ENCODE peak calls at places on chromosomes 4 and X, in five cellular contexts. One of them, this sample, is unnamed.

GRCh38 chr4:165294907-165295306 is 32.6 kb upstream of the MSMO1 start:
- DNase-seq in right lobe of liver: no peak
- DNase-seq in neural progenitor cell: peak
- DNase-seq in choroid plexus epithelial cell: no peak
- DNase-seq in mucosa of descending colon: no peak
- DNase-seq in this sample: no peak

GRCh38 chr4:152100378-152101201 is 339.8 kb upstream of the GATB start:
- DNase-seq in right lobe of liver: no peak
- DNase-seq in neural progenitor cell: no peak
- DNase-seq in choroid plexus epithelial cell: no peak
- DNase-seq in mucosa of descending colon: peak
- DNase-seq in this sample: no peak

GRCh38 chr4:2093265-2093664 is 34.1 kb downstream of the NAT8L start:
- DNase-seq in right lobe of liver: no peak
- DNase-seq in neural progenitor cell: no peak
- DNase-seq in choroid plexus epithelial cell: no peak
- DNase-seq in mucosa of descending colon: no peak
- DNase-seq in this sample: no peak

GRCh38 chr4:152220201-152220666 is 315.7 kb downstream of the FBXW7 start:
- DNase-seq in right lobe of liver: no peak
- DNase-seq in neural progenitor cell: no peak
- DNase-seq in choroid plexus epithelial cell: peak
- DNase-seq in mucosa of descending colon: no peak
- DNase-seq in this sample: no peak

GRCh38 chr4:54067163-54067562 is 2.8 kb upstream of the CHIC2 start:
- DNase-seq in right lobe of liver: no peak
- DNase-seq in neural progenitor cell: no peak
- DNase-seq in choroid plexus epithelial cell: peak
- DNase-seq in mucosa of descending colon: peak
- DNase-seq in this sample: no peak

GRCh38 chr4:187849556-187850245 is 145.9 kb upstream of the ZFP42 start:
- DNase-seq in right lobe of liver: no peak
- DNase-seq in neural progenitor cell: no peak
- DNase-seq in choroid plexus epithelial cell: no peak
- DNase-seq in mucosa of descending colon: no peak
- DNase-seq in this sample: no peak

GRCh38 chr4:128334256-128334655 is 46.6 kb upstream of the PGRMC2 start:
- DNase-seq in right lobe of liver: no peak
- DNase-seq in neural progenitor cell: no peak
- DNase-seq in choroid plexus epithelial cell: no peak
- DNase-seq in mucosa of descending colon: no peak
- DNase-seq in this sample: no peak

GRCh38 chr4:145375416-145375815 is 106.2 kb upstream of the SMAD1 start:
- DNase-seq in right lobe of liver: no peak
- DNase-seq in neural progenitor cell: no peak
- DNase-seq in choroid plexus epithelial cell: no peak
- DNase-seq in mucosa of descending colon: no peak
- DNase-seq in this sample: no peak

GRCh38 chr4:55086561-55086960 is 38.8 kb downstream of the KDR start:
- DNase-seq in right lobe of liver: no peak
- DNase-seq in neural progenitor cell: no peak
- DNase-seq in choroid plexus epithelial cell: no peak
- DNase-seq in mucosa of descending colon: no peak
- DNase-seq in this sample: no peak

GRCh38 chrX:103776586-103776985 is at the start of gene PLP1:
- DNase-seq in right lobe of liver: no peak
- DNase-seq in neural progenitor cell: peak
- DNase-seq in choroid plexus epithelial cell: no peak
- DNase-seq in mucosa of descending colon: no peak
- DNase-seq in this sample: no peak

GRCh38 chr4:98506462-98507132 is 151.8 kb downstream of the TSPAN5 start:
- DNase-seq in right lobe of liver: no peak
- DNase-seq in neural progenitor cell: peak
- DNase-seq in choroid plexus epithelial cell: peak
- DNase-seq in mucosa of descending colon: no peak
- DNase-seq in this sample: no peak

GRCh38 chr4:140103676-140104075 is 50.3 kb downstream of the MAML3 start:
- DNase-seq in right lobe of liver: no peak
- DNase-seq in neural progenitor cell: no peak
- DNase-seq in choroid plexus epithelial cell: peak
- DNase-seq in mucosa of descending colon: no peak
- DNase-seq in this sample: no peak

GRCh38 chr4:33722254-33722653 is 2522.1 kb downstream of the ARAP2 start:
- DNase-seq in right lobe of liver: no peak
- DNase-seq in neural progenitor cell: no peak
- DNase-seq in choroid plexus epithelial cell: peak
- DNase-seq in mucosa of descending colon: no peak
- DNase-seq in this sample: no peak

DNA sequence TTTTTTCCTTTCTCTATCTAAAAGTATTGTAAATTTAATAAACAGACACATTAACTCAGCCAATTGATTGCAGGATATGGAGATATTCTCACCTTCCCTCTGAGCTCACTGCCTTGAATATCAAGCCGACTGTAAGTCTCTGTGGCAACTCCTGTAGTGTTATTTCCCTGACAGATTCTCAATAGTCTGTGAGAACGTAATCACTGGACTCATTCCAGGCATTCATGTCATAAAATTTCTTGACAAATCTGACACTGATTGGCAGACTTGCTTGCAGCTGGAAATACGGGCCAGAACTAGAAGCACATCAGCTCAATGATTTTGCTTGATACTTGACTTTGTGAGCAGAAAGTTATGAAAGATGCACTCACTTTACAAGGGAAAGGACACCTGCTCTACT is 29.6 kb downstream of the FAM47B start:
- DNase-seq in right lobe of liver: no peak
- DNase-seq in neural progenitor cell: no peak
- DNase-seq in choroid plexus epithelial cell: no peak
- DNase-seq in mucosa of descending colon: no peak
- DNase-seq in this sample: no peak
- H3K4me3 ChIP-seq in right lobe of liver: no peak
- H3K4me3 ChIP-seq in neural progenitor cell: no peak
- H3K4me3 ChIP-seq in choroid plexus epithelial cell: no peak
- H3K4me3 ChIP-seq in mucosa of descending colon: no peak
- H3K4me3 ChIP-seq in this sample: no peak

GRCh38 chr4:87973283-87974169 is 2.0 kb upstream of the SPP1 start:
- DNase-seq in right lobe of liver: peak
- DNase-seq in neural progenitor cell: peak
- DNase-seq in choroid plexus epithelial cell: peak
- DNase-seq in mucosa of descending colon: peak
- DNase-seq in this sample: no peak
- H3K4me3 ChIP-seq in right lobe of liver: no peak
- H3K4me3 ChIP-seq in neural progenitor cell: peak
- H3K4me3 ChIP-seq in choroid plexus epithelial cell: no peak
- H3K4me3 ChIP-seq in mucosa of descending colon: no peak
- H3K4me3 ChIP-seq in this sample: no peak

DNA sequence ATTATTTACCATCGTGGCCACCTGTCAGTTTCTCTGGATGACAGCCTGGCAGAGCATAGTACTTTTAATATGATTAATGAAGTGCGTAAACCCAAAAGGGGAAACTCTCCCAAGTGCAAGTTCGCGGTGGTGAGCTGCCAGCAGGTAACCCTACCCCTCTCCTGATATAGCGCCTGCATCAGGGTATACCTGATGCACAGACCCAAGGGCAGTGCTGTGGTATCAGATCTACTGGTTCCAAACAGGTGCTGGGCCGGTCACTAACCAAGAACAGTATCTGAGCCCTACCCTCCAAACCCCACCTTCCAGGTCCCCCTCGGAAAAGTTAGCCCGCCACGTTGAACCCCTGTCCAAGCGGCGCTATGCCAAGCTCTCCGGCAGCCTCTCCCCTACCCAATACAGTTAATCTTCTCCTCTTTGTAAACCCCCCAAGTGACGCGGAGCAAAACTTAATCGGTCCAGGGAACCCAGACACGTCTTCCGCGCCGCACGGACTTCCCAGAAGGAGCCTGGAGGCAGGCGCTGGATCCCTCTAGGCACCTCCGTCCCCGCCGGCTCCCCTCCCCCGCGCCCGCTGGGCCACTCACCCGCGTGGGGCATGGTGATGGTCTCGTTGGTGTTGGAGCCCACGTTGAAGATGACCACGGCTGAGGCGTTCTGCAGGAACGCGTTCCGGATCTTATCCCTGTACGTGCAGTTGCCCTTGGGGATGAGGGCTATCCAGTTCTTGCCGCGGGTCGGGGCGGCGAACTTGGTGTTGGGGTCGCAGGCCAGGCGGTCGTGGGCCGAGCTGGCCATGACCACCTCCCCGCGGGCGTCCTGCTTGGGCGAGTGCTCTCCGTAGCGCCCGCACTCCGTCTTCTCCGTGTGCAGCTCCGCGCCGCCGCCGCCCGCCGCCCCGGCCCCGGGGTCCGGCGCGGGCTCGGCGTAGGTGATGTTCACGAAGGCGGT is 1.3 kb downstream of the RNF150 start:
- DNase-seq in right lobe of liver: peak
- DNase-seq in neural progenitor cell: peak
- DNase-seq in choroid plexus epithelial cell: peak
- DNase-seq in mucosa of descending colon: peak
- DNase-seq in this sample: peak
- H3K4me3 ChIP-seq in right lobe of liver: peak
- H3K4me3 ChIP-seq in neural progenitor cell: peak
- H3K4me3 ChIP-seq in choroid plexus epithelial cell: peak
- H3K4me3 ChIP-seq in mucosa of descending colon: peak
- H3K4me3 ChIP-seq in this sample: peak

DNA sequence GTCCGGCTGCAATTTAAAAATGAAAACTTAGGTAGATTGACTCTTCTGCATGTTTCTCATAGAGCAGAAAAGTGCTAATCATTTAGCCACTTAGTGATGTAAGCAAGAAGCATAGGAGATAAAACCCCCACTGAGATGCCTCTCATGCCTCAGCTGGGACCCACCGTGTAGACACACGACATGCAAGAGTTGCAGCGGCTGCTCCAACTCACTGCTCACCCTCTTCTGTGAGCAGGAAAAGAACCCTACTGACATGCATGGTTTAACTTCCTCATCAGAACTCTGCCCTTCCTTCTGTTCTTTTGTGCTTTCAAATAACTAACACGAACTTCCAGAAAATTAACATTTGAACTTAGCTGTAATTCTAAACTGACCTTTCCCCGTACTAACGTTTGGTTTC is 41.0 kb downstream of the MAP7D3 start:
- DNase-seq in right lobe of liver: no peak
- DNase-seq in neural progenitor cell: no peak
- DNase-seq in choroid plexus epithelial cell: no peak
- DNase-seq in mucosa of descending colon: no peak
- DNase-seq in this sample: no peak
- H3K4me3 ChIP-seq in right lobe of liver: no peak
- H3K4me3 ChIP-seq in neural progenitor cell: no peak
- H3K4me3 ChIP-seq in choroid plexus epithelial cell: no peak
- H3K4me3 ChIP-seq in mucosa of descending colon: no peak
- H3K4me3 ChIP-seq in this sample: no peak

DNA sequence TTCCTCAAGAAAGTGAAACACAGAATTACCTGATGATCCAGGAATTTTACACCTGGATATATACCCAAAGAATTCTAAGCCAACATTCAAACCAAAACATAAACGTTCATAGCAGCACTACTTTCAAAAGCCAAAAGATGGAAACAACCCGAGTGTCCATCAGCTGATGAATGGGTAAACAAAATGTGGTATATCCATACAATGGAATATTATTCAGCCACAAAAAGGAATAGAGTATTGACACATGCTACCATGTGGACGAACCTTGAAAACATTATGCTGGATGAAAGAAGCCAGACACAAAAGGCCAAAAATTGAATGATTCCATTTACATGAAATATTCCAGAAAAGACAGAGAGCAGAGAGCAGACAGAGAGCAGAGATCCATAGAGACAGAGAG is 52.0 kb downstream of the IRF2 start:
- DNase-seq in right lobe of liver: no peak
- DNase-seq in neural progenitor cell: no peak
- DNase-seq in choroid plexus epithelial cell: no peak
- DNase-seq in mucosa of descending colon: no peak
- DNase-seq in this sample: no peak
- H3K4me3 ChIP-seq in right lobe of liver: no peak
- H3K4me3 ChIP-seq in neural progenitor cell: no peak
- H3K4me3 ChIP-seq in choroid plexus epithelial cell: no peak
- H3K4me3 ChIP-seq in mucosa of descending colon: no peak
- H3K4me3 ChIP-seq in this sample: no peak

GRCh38 chr4:80336582-80336981 is 1.1 kb downstream of the CFAP299 start:
- DNase-seq in right lobe of liver: no peak
- DNase-seq in neural progenitor cell: peak
- DNase-seq in choroid plexus epithelial cell: peak
- DNase-seq in mucosa of descending colon: peak
- DNase-seq in this sample: peak
- H3K4me3 ChIP-seq in right lobe of liver: no peak
- H3K4me3 ChIP-seq in neural progenitor cell: peak
- H3K4me3 ChIP-seq in choroid plexus epithelial cell: no peak
- H3K4me3 ChIP-seq in mucosa of descending colon: no peak
- H3K4me3 ChIP-seq in this sample: no peak

DNA sequence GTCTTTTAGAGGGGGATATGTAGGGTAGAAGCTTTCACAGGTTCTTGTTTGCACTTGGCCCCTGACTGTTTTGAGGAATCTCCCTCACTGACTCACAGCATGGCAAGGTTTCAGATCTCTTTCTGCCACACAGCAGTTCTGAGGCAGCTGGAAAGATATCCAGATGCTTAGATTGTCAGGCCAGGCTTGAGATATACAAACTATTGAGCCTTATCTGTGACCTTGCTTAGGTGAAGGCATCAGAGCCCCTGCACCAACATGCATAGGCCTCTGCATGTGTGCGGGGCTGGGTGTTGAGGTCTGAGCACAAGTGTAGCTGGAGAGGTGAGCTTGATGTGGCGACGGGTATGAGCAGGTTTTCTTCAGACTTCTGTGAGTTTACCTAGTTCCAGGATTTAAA is 80.9 kb upstream of the MSANTD1 start:
- DNase-seq in right lobe of liver: no peak
- DNase-seq in neural progenitor cell: no peak
- DNase-seq in choroid plexus epithelial cell: peak
- DNase-seq in mucosa of descending colon: no peak
- DNase-seq in this sample: no peak
- H3K4me3 ChIP-seq in right lobe of liver: no peak
- H3K4me3 ChIP-seq in neural progenitor cell: no peak
- H3K4me3 ChIP-seq in choroid plexus epithelial cell: no peak
- H3K4me3 ChIP-seq in mucosa of descending colon: no peak
- H3K4me3 ChIP-seq in this sample: no peak

GRCh38 chrX:30612250-30612655 is 34.7 kb upstream of the TASL start:
- DNase-seq in right lobe of liver: no peak
- DNase-seq in neural progenitor cell: no peak
- DNase-seq in choroid plexus epithelial cell: no peak
- DNase-seq in mucosa of descending colon: peak
- DNase-seq in this sample: no peak
- H3K4me3 ChIP-seq in right lobe of liver: no peak
- H3K4me3 ChIP-seq in neural progenitor cell: no peak
- H3K4me3 ChIP-seq in choroid plexus epithelial cell: no peak
- H3K4me3 ChIP-seq in mucosa of descending colon: no peak
- H3K4me3 ChIP-seq in this sample: no peak

This sample was measured in aorta.